ENCODE peak calls at places on chromosomes 1 and 21, in ten cellular contexts. N is CD4-positive, alpha-beta T cell; L is heart left ventricle; H is AG10803; V is vagina; E is small intestine; B is T-cell; C is HEK293T; P is transverse colon; Y is NCI-H1417. F is an unnamed sample.

GRCh38 chr1:174358786-174359453 is 88.8 kb upstream of the GPR52 start:
- DNase-seq in V (no peak), P (peak; percentile 35), L (no peak), H (no peak), C (no peak), N (no peak), B (no peak), E (peak; percentile 78), Y (peak; percentile 57), F (no peak)

GRCh38 chr1:183543619-183544204 is 46.5 kb downstream of the NCF2 start:
- DNase-seq in Y (peak; percentile 73), P (no peak), B (peak; percentile 20), V (no peak), N (no peak), H (peak; percentile 69), E (peak; percentile 63), L (no peak), C (peak; percentile 69), F (peak; percentile 62)

GRCh38 chr1:179142889-179143299 is 61.0 kb downstream of the TOR3A start:
- DNase-seq in N (no peak), B (no peak), C (no peak), L (no peak), E (no peak), P (no peak), H (peak; percentile 98), V (no peak), Y (no peak), F (peak; percentile 99)

GRCh38 chr1:166166701-166167394 is at the start of gene FAM78B:
- DNase-seq in L (peak; percentile 85), C (peak; percentile 71), B (peak; percentile 17), V (no peak), P (peak; percentile 87), Y (peak; percentile 91), H (peak; percentile 59), E (peak; percentile 88), N (peak; percentile 29), F (peak; percentile 33)

GRCh38 chr1:244599937-244600350 is 53.0 kb upstream of the DESI2 start:
- DNase-seq in H (peak; percentile 87), C (no peak), V (no peak), B (peak; percentile 9), E (peak; percentile 40), P (peak; percentile 12), N (peak; percentile 34), Y (no peak), L (no peak), F (peak; percentile 90)

GRCh38 chr21:29237110-29238051 is 61.3 kb upstream of the BACH1 start:
- DNase-seq in B (no peak), H (peak; percentile 65), L (no peak), C (no peak), V (no peak), P (no peak), Y (no peak), N (no peak), E (no peak), F (no peak)

GRCh38 chr1:203796223-203796747 is 862 bp downstream of the ZBED6 start:
- DNase-seq in C (peak; percentile 24), B (no peak), H (peak; percentile 31), L (no peak), N (peak; percentile 2), P (peak; percentile 36), E (peak; percentile 44), V (peak; percentile 89), Y (peak; percentile 77), F (peak; percentile 52)

GRCh38 chr1:154615411-154615810 is 7.4 kb upstream of the ADAR start:
- DNase-seq in H (no peak), L (no peak), C (no peak), Y (no peak), E (no peak), P (no peak), V (no peak), N (no peak), B (no peak), F (no peak)

GRCh38 chr1:217315346-217315745 is 315.5 kb downstream of the GPATCH2 start:
- DNase-seq in N (no peak), V (no peak), C (no peak), H (no peak), B (no peak), E (no peak), P (no peak), Y (no peak), L (no peak), F (peak; percentile 48)

F was measured in LHCN-M2.